ENCODE peak calls at places on chromosomes 16 and 17, in six cellular contexts. E, S, F, Q, I and J are unnamed samples.

GRCh38 chr17:43823350-43824084 is 9.4 kb downstream of the MPP3 start:
- DNase-seq in E (no peak), S (no peak), F (no peak), Q (no peak), I (no peak), J (no peak)

GRCh38 chr16:17130733-17131132 is 340.0 kb downstream of the XYLT1 start:
- DNase-seq in E (no peak), S (no peak), F (no peak), Q (no peak), I (no peak), J (no peak)

GRCh38 chr17:37089998-37090397 is 141.2 kb downstream of the AATF start:
- DNase-seq in E (no peak), S (no peak), F (no peak), Q (peak; percentile 76), I (no peak), J (no peak)

GRCh38 chr17:59404471-59404870 is 73.0 kb downstream of the YPEL2 start:
- DNase-seq in E (no peak), S (no peak), F (no peak), Q (no peak), I (no peak), J (no peak)

GRCh38 chr16:48959204-48959603 is 322.4 kb downstream of the CBLN1 start:
- DNase-seq in E (no peak), S (no peak), F (no peak), Q (no peak), I (no peak), J (no peak)

GRCh38 chr16:72424776-72425175 is 252.8 kb upstream of the PMFBP1 start:
- DNase-seq in E (no peak), S (no peak), F (no peak), Q (no peak), I (no peak), J (no peak)

GRCh38 chr17:499836-500543 is 147.4 kb upstream of the RPH3AL start:
- DNase-seq in E (no peak), S (no peak), F (no peak), Q (peak; percentile 20), I (no peak), J (no peak)

GRCh38 chr16:20954574-20954973 is 54.0 kb downstream of the LYRM1 start:
- DNase-seq in E (no peak), S (no peak), F (no peak), Q (no peak), I (no peak), J (no peak)

GRCh38 chr17:81081619-81082176 is 46.7 kb downstream of the BAIAP2 start:
- DNase-seq in E (no peak), S (no peak), F (no peak), Q (no peak), I (no peak), J (no peak)

GRCh38 chr17:19724501-19725420 is 8.4 kb upstream of the SLC47A2 start:
- DNase-seq in E (no peak), S (peak; percentile 48), F (peak; percentile 43), Q (peak; percentile 37), I (peak; percentile 73), J (peak; percentile 89)

GRCh38 chr17:68248886-68249872 is 1.3 kb downstream of the AMZ2 start:
- DNase-seq in E (peak; percentile 4), S (no peak), F (no peak), Q (peak; percentile 53), I (no peak), J (no peak)

GRCh38 chr17:40553694-40554534 is 11.4 kb downstream of the CCR7 start:
- DNase-seq in E (peak; percentile 75), S (peak; percentile 16), F (peak; percentile 52), Q (no peak), I (no peak), J (peak; percentile 80)

GRCh38 chr17:1947743-1948516 is 77.2 kb downstream of the RTN4RL1 start:
- DNase-seq in E (no peak), S (no peak), F (no peak), Q (no peak), I (no peak), J (no peak)

GRCh38 chr16:69241911-69242310 is 54.9 kb downstream of the SNTB2 start:
- DNase-seq in E (no peak), S (no peak), F (no peak), Q (no peak), I (no peak), J (no peak)

GRCh38 chr16:56298948-56299602 is 107.8 kb downstream of the GNAO1 start:
- DNase-seq in E (no peak), S (no peak), F (no peak), Q (no peak), I (no peak), J (peak; percentile 66)

GRCh38 chr17:7438050-7438614 is 1.2 kb upstream of the FGF11 start:
- DNase-seq in E (peak; percentile 38), S (peak; percentile 67), F (peak; percentile 93), Q (peak; percentile 40), I (peak; percentile 81), J (peak; percentile 90)

GRCh38 chr16:23836404-23837291 is 865 bp downstream of the PRKCB start:
- DNase-seq in E (no peak), S (no peak), F (peak; percentile 82), Q (peak; percentile 57), I (peak; percentile 50), J (peak; percentile 59)

GRCh38 chr17:73552300-73553088 is 91.8 kb downstream of the SDK2 start:
- DNase-seq in E (no peak), S (no peak), F (no peak), Q (no peak), I (no peak), J (no peak)

GRCh38 chr17:80029235-80029974 is 6.3 kb downstream of the TBC1D16 start:
- DNase-seq in E (peak; percentile 87), S (peak; percentile 91), F (peak; percentile 71), Q (no peak), I (peak; percentile 81), J (peak; percentile 91)

GRCh38 chr16:67190041-67190440 is at the start of gene EXOC3L1:
- DNase-seq in E (no peak), S (no peak), F (no peak), Q (no peak), I (no peak), J (no peak)

GRCh38 chr16:87465306-87465705 is 27.5 kb downstream of the ZCCHC14 start:
- DNase-seq in E (peak; percentile 90), S (peak; percentile 90), F (no peak), Q (no peak), I (peak; percentile 87), J (peak; percentile 89)

GRCh38 chr17:42438600-42439567 is 15.8 kb upstream of the CAVIN1 start:
- DNase-seq in E (peak; percentile 44), S (no peak), F (peak; percentile 82), Q (no peak), I (peak; percentile 37), J (no peak)

DNA sequence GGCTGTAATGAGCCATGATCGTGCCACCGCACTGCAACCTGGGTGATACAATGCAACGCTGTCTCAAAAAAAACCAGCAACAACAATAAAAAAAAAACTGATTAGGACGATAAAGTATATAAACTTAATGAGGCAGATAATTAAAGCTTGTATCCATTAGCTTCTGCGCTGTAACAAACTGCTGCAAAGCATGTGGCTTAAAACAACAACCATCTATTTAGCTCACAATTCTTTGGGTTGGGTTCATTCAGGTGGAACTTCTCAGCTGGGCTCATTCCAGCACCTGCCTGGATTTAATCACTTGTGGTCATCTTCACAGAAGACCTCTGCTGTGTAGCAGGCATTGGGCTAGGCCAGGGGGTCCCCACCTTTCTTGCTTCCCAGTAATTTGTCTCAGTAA is 45.9 kb downstream of the LCMT1 start:
- DNase-seq in E (no peak), S (no peak), F (no peak), Q (no peak), I (no peak), J (no peak)
- H3K4me1 ChIP-seq in E (peaks cover 17% of the 10 kb centered on the region), S (no peaks in the 10 kb centered on the region), F (peaks cover 3% of the 10 kb centered on the region), Q (no peaks in the 10 kb centered on the region), I (no peaks in the 10 kb centered on the region), J (no peaks in the 10 kb centered on the region)

DNA sequence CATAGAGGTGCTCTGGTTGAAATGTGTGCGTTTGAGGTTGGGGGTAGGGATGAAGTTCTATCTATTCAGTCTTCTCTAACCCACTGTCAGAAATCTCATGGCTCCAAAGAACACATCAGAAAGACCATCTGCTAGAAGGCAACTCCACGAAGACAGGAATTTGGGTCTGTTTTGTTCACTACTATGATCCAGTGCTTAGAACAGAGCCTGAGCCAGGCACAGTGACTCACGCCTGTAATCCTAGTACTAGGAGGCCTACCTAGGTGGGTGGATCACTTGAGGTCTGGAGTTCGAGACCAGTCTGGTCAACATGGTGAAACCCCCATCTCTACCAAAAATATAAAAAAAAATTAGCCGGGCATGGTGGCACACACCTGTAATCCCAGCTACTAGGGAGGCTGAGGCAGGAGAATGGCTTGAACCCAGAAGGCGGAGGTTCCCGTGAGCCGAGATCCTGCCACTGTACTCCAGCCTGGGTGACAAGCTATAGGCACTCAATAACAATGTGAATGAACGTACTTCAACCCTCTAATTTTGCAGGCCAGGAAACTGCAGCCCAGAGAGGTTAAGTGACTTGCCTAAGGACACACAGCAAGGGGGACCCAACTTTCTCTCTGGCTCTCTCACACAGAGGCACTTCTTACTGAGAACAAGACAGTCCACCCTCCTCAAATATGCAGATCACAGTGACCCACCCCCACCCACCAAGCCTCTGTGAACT is 2.2 kb downstream of the CASKIN2 start:
- DNase-seq in E (peak; percentile 36), S (no peak), F (no peak), Q (no peak), I (no peak), J (no peak)
- H3K4me1 ChIP-seq in E (peaks cover 26% of the 10 kb centered on the region), S (peaks cover 15% of the 10 kb centered on the region), F (peaks cover 7% of the 10 kb centered on the region), Q (peaks cover 16% of the 10 kb centered on the region), I (peaks cover 28% of the 10 kb centered on the region), J (peaks cover 2% of the 10 kb centered on the region)

GRCh38 chr17:63804328-63804727 is 22.9 kb upstream of the PSMC5 start:
- DNase-seq in E (peak; percentile 35), S (no peak), F (no peak), Q (no peak), I (no peak), J (no peak)
- H3K4me1 ChIP-seq in E (peaks cover 9% of the 10 kb centered on the region), S (no peaks in the 10 kb centered on the region), F (no peaks in the 10 kb centered on the region), Q (no peaks in the 10 kb centered on the region), I (no peaks in the 10 kb centered on the region), J (no peaks in the 10 kb centered on the region)

GRCh38 chr17:17835415-17836249 is 1.2 kb downstream of the SREBF1 start:
- DNase-seq in E (no peak), S (no peak), F (no peak), Q (no peak), I (peak; percentile 19), J (no peak)

GRCh38 chr17:17834974-17835373 is 1.8 kb downstream of the SREBF1 start:
- DNase-seq in E (no peak), S (no peak), F (no peak), Q (no peak), I (peak; percentile 21), J (no peak)

GRCh38 chr17:17831208-17832039 is 5.4 kb downstream of the SREBF1 start:
- DNase-seq in E (no peak), S (no peak), F (no peak), Q (no peak), I (no peak), J (no peak)

GRCh38 chr17:17832040-17832363 is 4.8 kb downstream of the SREBF1 start:
- DNase-seq in E (no peak), S (no peak), F (no peak), Q (no peak), I (no peak), J (no peak)

DNA sequence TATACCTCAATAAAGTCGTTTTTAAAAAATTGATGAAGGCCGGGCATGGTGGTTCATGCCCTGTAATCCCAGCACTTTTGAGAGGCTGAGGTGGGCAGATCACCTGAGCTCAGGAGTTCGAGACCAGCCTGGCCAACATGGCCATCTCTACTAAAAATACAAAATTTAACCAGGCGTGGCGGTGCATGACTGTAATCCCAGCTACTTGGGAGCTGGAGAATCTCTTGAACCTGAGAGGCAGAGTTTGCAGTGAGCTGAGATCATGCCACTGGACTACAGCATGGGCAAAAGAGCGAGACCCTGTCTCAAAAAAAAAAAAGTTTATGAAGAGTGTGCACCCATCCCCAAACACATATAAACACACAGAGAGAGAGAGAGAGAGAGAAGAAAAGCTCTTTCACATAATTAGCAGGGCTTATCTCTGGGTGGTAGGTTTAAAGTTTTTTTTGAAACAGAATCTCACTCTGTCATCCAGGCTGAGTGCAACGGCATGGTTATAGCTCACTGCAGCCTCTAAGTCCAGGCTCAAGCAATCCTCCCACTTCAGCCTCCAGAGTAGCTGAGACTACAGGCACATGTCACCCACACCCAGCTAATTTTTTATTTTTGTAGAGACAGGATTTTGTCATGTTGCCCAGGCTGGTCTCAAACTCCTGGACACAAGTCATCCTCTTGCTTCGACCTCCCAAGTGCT is 3.0 kb downstream of the SREBF1 start:
- DNase-seq in E (no peak), S (no peak), F (no peak), Q (no peak), I (no peak), J (no peak)
- H3K4me1 ChIP-seq in E (peaks cover 55% of the 10 kb centered on the region), S (peaks cover 22% of the 10 kb centered on the region), F (peaks cover 12% of the 10 kb centered on the region), Q (peaks cover 52% of the 10 kb centered on the region), I (peaks cover 85% of the 10 kb centered on the region), J (no peaks in the 10 kb centered on the region)